ENCODE peak calls at places on chromosomes 3 and 15, in nine cellular contexts. One of them, this sample, is unnamed.

GRCh38 chr3:97952280-97952679 is 20.0 kb downstream of the RIOX2 start:
- DNase-seq in GM13977: no peak
- DNase-seq in MCF 10A: peak
- DNase-seq in spleen: no peak
- DNase-seq in left ventricle myocardium inferior: peak
- DNase-seq in hepatocyte: no peak
- DNase-seq in heart right ventricle: no peak
- DNase-seq in astrocyte of the spinal cord: no peak
- DNase-seq in A673: no peak
- DNase-seq in this sample: peak

GRCh38 chr3:137217733-137218132 is 259.9 kb downstream of the IL20RB start:
- DNase-seq in GM13977: no peak
- DNase-seq in MCF 10A: peak
- DNase-seq in spleen: no peak
- DNase-seq in left ventricle myocardium inferior: no peak
- DNase-seq in hepatocyte: no peak
- DNase-seq in heart right ventricle: no peak
- DNase-seq in astrocyte of the spinal cord: no peak
- DNase-seq in A673: peak
- DNase-seq in this sample: no peak

GRCh38 chr15:34628577-34629152 is 45.2 kb upstream of the GOLGA8B start:
- DNase-seq in GM13977: no peak
- DNase-seq in MCF 10A: no peak
- DNase-seq in spleen: no peak
- DNase-seq in left ventricle myocardium inferior: no peak
- DNase-seq in hepatocyte: no peak
- DNase-seq in heart right ventricle: no peak
- DNase-seq in astrocyte of the spinal cord: no peak
- DNase-seq in A673: no peak
- DNase-seq in this sample: no peak

GRCh38 chr3:170023165-170023564 is 14.6 kb upstream of the GPR160 start:
- DNase-seq in GM13977: no peak
- DNase-seq in MCF 10A: no peak
- DNase-seq in spleen: no peak
- DNase-seq in left ventricle myocardium inferior: no peak
- DNase-seq in hepatocyte: peak
- DNase-seq in heart right ventricle: no peak
- DNase-seq in astrocyte of the spinal cord: no peak
- DNase-seq in A673: no peak
- DNase-seq in this sample: no peak

GRCh38 chr15:40111888-40112287 is 3.2 kb upstream of the BMF start:
- DNase-seq in GM13977: peak
- DNase-seq in MCF 10A: no peak
- DNase-seq in spleen: no peak
- DNase-seq in left ventricle myocardium inferior: no peak
- DNase-seq in hepatocyte: no peak
- DNase-seq in heart right ventricle: no peak
- DNase-seq in astrocyte of the spinal cord: no peak
- DNase-seq in A673: no peak
- DNase-seq in this sample: no peak

GRCh38 chr15:97177135-97177704 is 783.3 kb upstream of the ARRDC4 start:
- DNase-seq in GM13977: no peak
- DNase-seq in MCF 10A: no peak
- DNase-seq in spleen: no peak
- DNase-seq in left ventricle myocardium inferior: no peak
- DNase-seq in hepatocyte: peak
- DNase-seq in heart right ventricle: no peak
- DNase-seq in astrocyte of the spinal cord: peak
- DNase-seq in A673: no peak
- DNase-seq in this sample: no peak

GRCh38 chr3:177657243-177657642 is 460.0 kb upstream of the TBL1XR1 start:
- DNase-seq in GM13977: no peak
- DNase-seq in MCF 10A: peak
- DNase-seq in spleen: no peak
- DNase-seq in left ventricle myocardium inferior: no peak
- DNase-seq in hepatocyte: no peak
- DNase-seq in heart right ventricle: no peak
- DNase-seq in astrocyte of the spinal cord: no peak
- DNase-seq in A673: no peak
- DNase-seq in this sample: no peak

GRCh38 chr3:173066044-173066679 is 74.9 kb downstream of the SPATA16 start:
- DNase-seq in GM13977: no peak
- DNase-seq in MCF 10A: peak
- DNase-seq in spleen: no peak
- DNase-seq in left ventricle myocardium inferior: no peak
- DNase-seq in hepatocyte: peak
- DNase-seq in heart right ventricle: peak
- DNase-seq in astrocyte of the spinal cord: peak
- DNase-seq in A673: peak
- DNase-seq in this sample: peak

GRCh38 chr3:14767245-14767593 is 51.5 kb upstream of the FGD5 start:
- DNase-seq in GM13977: no peak
- DNase-seq in MCF 10A: no peak
- DNase-seq in spleen: no peak
- DNase-seq in left ventricle myocardium inferior: no peak
- DNase-seq in hepatocyte: no peak
- DNase-seq in heart right ventricle: no peak
- DNase-seq in astrocyte of the spinal cord: no peak
- DNase-seq in A673: no peak
- DNase-seq in this sample: no peak

GRCh38 chr3:147619925-147620580 is 210.9 kb downstream of the ZIC1 start:
- DNase-seq in GM13977: no peak
- DNase-seq in MCF 10A: no peak
- DNase-seq in spleen: no peak
- DNase-seq in left ventricle myocardium inferior: no peak
- DNase-seq in hepatocyte: no peak
- DNase-seq in heart right ventricle: no peak
- DNase-seq in astrocyte of the spinal cord: peak
- DNase-seq in A673: peak
- DNase-seq in this sample: no peak

GRCh38 chr3:44568561-44568960 is 13.6 kb downstream of the ZKSCAN7 start:
- DNase-seq in GM13977: no peak
- DNase-seq in MCF 10A: no peak
- DNase-seq in spleen: no peak
- DNase-seq in left ventricle myocardium inferior: no peak
- DNase-seq in hepatocyte: no peak
- DNase-seq in heart right ventricle: no peak
- DNase-seq in astrocyte of the spinal cord: peak
- DNase-seq in A673: no peak
- DNase-seq in this sample: no peak

GRCh38 chr3:135382621-135383020 is 582.9 kb upstream of the PPP2R3A start:
- DNase-seq in GM13977: no peak
- DNase-seq in MCF 10A: no peak
- DNase-seq in spleen: no peak
- DNase-seq in left ventricle myocardium inferior: no peak
- DNase-seq in hepatocyte: no peak
- DNase-seq in heart right ventricle: no peak
- DNase-seq in astrocyte of the spinal cord: no peak
- DNase-seq in A673: no peak
- DNase-seq in this sample: no peak

GRCh38 chr3:165103616-165104015 is 25.3 kb upstream of the SI start:
- DNase-seq in GM13977: no peak
- DNase-seq in MCF 10A: no peak
- DNase-seq in spleen: no peak
- DNase-seq in left ventricle myocardium inferior: no peak
- DNase-seq in hepatocyte: no peak
- DNase-seq in heart right ventricle: no peak
- DNase-seq in astrocyte of the spinal cord: no peak
- DNase-seq in A673: peak
- DNase-seq in this sample: no peak

GRCh38 chr3:104108522-104108921 is 1258.2 kb upstream of the ALCAM start:
- DNase-seq in GM13977: no peak
- DNase-seq in MCF 10A: no peak
- DNase-seq in spleen: no peak
- DNase-seq in left ventricle myocardium inferior: no peak
- DNase-seq in hepatocyte: no peak
- DNase-seq in heart right ventricle: no peak
- DNase-seq in astrocyte of the spinal cord: no peak
- DNase-seq in A673: no peak
- DNase-seq in this sample: no peak

GRCh38 chr15:98909968-98910885 is 97.4 kb downstream of the PGPEP1L start:
- DNase-seq in GM13977: no peak
- DNase-seq in MCF 10A: no peak
- DNase-seq in spleen: no peak
- DNase-seq in left ventricle myocardium inferior: no peak
- DNase-seq in hepatocyte: no peak
- DNase-seq in heart right ventricle: peak
- DNase-seq in astrocyte of the spinal cord: no peak
- DNase-seq in A673: no peak
- DNase-seq in this sample: no peak

GRCh38 chr3:158701666-158702065 is 29.2 kb upstream of the LXN start:
- DNase-seq in GM13977: no peak
- DNase-seq in MCF 10A: no peak
- DNase-seq in spleen: no peak
- DNase-seq in left ventricle myocardium inferior: no peak
- DNase-seq in hepatocyte: no peak
- DNase-seq in heart right ventricle: no peak
- DNase-seq in astrocyte of the spinal cord: no peak
- DNase-seq in A673: peak
- DNase-seq in this sample: no peak

GRCh38 chr3:45676248-45677044 is 12.8 kb upstream of the SACM1L start:
- DNase-seq in GM13977: no peak
- DNase-seq in MCF 10A: no peak
- DNase-seq in spleen: peak
- DNase-seq in left ventricle myocardium inferior: no peak
- DNase-seq in hepatocyte: no peak
- DNase-seq in heart right ventricle: no peak
- DNase-seq in astrocyte of the spinal cord: no peak
- DNase-seq in A673: no peak
- DNase-seq in this sample: no peak

GRCh38 chr15:27967541-27967940 is 131.6 kb downstream of the OCA2 start:
- DNase-seq in GM13977: no peak
- DNase-seq in MCF 10A: no peak
- DNase-seq in spleen: no peak
- DNase-seq in left ventricle myocardium inferior: no peak
- DNase-seq in hepatocyte: no peak
- DNase-seq in heart right ventricle: no peak
- DNase-seq in astrocyte of the spinal cord: no peak
- DNase-seq in A673: no peak
- DNase-seq in this sample: no peak

GRCh38 chr15:74432968-74433591 is 678 bp downstream of the SEMA7A start:
- DNase-seq in GM13977: no peak
- DNase-seq in MCF 10A: no peak
- DNase-seq in spleen: peak
- DNase-seq in left ventricle myocardium inferior: no peak
- DNase-seq in hepatocyte: no peak
- DNase-seq in heart right ventricle: no peak
- DNase-seq in astrocyte of the spinal cord: no peak
- DNase-seq in A673: no peak
- DNase-seq in this sample: peak

DNA sequence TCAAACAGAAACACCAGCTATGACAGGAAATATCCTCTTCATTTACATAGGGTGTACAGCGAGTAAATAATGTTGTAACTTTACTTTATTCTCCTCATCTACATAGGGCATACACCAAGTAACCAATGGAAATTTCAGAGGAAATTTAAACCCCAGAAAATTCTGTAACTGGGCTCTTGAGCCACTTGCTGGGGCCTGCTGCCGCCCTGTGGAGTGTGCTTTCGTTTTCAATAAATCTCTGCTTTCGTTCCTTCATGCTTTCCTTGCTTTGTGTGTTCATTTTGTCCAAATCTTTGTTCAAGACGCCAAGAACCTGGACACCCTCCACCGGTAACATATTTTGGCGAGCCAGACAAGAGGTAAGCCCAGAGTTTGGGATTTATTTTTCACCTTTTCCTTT is 990.4 kb upstream of the CADM2 start:
- DNase-seq in GM13977: no peak
- DNase-seq in MCF 10A: no peak
- DNase-seq in spleen: no peak
- DNase-seq in left ventricle myocardium inferior: no peak
- DNase-seq in hepatocyte: no peak
- DNase-seq in heart right ventricle: no peak
- DNase-seq in astrocyte of the spinal cord: no peak
- DNase-seq in A673: no peak
- DNase-seq in this sample: no peak
- TF ChIP-seq CTCF in GM13977: no peak
- TF ChIP-seq CTCF in MCF 10A: no peak
- TF ChIP-seq CTCF in spleen: no peak
- TF ChIP-seq CTCF in left ventricle myocardium inferior: no peak
- TF ChIP-seq CTCF in hepatocyte: no peak
- TF ChIP-seq CTCF in heart right ventricle: no peak
- TF ChIP-seq CTCF in astrocyte of the spinal cord: no peak
- TF ChIP-seq CTCF in A673: no peak
- TF ChIP-seq CTCF in this sample: no peak

DNA sequence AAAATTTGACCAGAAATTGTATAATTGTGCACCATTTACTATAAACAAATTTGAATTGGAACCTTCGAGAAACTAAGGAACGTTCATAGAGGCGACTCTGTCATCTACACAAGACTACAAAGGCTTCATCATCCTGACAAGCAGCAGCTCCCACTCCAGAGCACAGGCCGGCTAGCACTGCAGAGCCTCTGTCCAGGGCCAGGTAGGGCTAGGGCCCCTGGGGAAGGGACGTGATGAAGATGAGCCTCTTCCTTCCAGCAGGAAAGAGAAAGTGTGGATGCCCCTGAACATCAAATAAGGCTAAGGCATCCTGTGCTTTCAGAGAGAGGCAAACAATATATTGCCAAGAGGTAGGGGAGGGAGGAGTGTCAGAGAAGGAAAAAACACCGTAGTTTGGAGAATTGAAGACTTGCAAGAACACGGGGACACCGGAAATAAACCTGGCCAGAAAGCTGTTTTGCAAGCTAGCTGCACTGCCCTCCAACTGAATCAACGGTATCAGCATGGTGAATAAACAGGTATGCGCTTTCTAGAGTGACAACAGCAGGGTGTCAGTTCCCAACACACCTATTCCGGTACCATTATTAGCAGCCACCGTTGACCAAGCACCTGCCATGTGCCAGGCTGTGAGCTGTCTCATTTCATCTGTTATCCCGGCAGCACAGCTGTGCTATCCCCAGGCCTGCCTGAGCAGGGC is 12.4 kb downstream of the XXYLT1 start:
- DNase-seq in GM13977: no peak
- DNase-seq in MCF 10A: no peak
- DNase-seq in spleen: peak
- DNase-seq in left ventricle myocardium inferior: no peak
- DNase-seq in hepatocyte: no peak
- DNase-seq in heart right ventricle: no peak
- DNase-seq in astrocyte of the spinal cord: no peak
- DNase-seq in A673: no peak
- DNase-seq in this sample: no peak
- TF ChIP-seq CTCF in GM13977: no peak
- TF ChIP-seq CTCF in MCF 10A: no peak
- TF ChIP-seq CTCF in spleen: no peak
- TF ChIP-seq CTCF in left ventricle myocardium inferior: no peak
- TF ChIP-seq CTCF in hepatocyte: no peak
- TF ChIP-seq CTCF in heart right ventricle: no peak
- TF ChIP-seq CTCF in astrocyte of the spinal cord: no peak
- TF ChIP-seq CTCF in A673: no peak
- TF ChIP-seq CTCF in this sample: no peak

GRCh38 chr3:133865136-133865855 is 30.4 kb downstream of the RAB6B start:
- DNase-seq in GM13977: no peak
- DNase-seq in MCF 10A: no peak
- DNase-seq in spleen: no peak
- DNase-seq in left ventricle myocardium inferior: no peak
- DNase-seq in hepatocyte: no peak
- DNase-seq in heart right ventricle: no peak
- DNase-seq in astrocyte of the spinal cord: no peak
- DNase-seq in A673: no peak
- DNase-seq in this sample: no peak
- TF ChIP-seq CTCF in GM13977: no peak
- TF ChIP-seq CTCF in MCF 10A: no peak
- TF ChIP-seq CTCF in spleen: no peak
- TF ChIP-seq CTCF in left ventricle myocardium inferior: no peak
- TF ChIP-seq CTCF in hepatocyte: no peak
- TF ChIP-seq CTCF in heart right ventricle: no peak
- TF ChIP-seq CTCF in astrocyte of the spinal cord: no peak
- TF ChIP-seq CTCF in A673: no peak
- TF ChIP-seq CTCF in this sample: no peak

GRCh38 chr3:52154135-52155094 is at the start of gene POC1A:
- DNase-seq in GM13977: peak
- DNase-seq in MCF 10A: peak
- DNase-seq in spleen: peak
- DNase-seq in left ventricle myocardium inferior: peak
- DNase-seq in hepatocyte: peak
- DNase-seq in heart right ventricle: peak
- DNase-seq in astrocyte of the spinal cord: peak
- DNase-seq in A673: peak
- DNase-seq in this sample: peak
- TF ChIP-seq CTCF in GM13977: no peak
- TF ChIP-seq CTCF in MCF 10A: no peak
- TF ChIP-seq CTCF in spleen: peak
- TF ChIP-seq CTCF in left ventricle myocardium inferior: peak
- TF ChIP-seq CTCF in hepatocyte: no peak
- TF ChIP-seq CTCF in heart right ventricle: no peak
- TF ChIP-seq CTCF in astrocyte of the spinal cord: peak
- TF ChIP-seq CTCF in A673: no peak
- TF ChIP-seq CTCF in this sample: no peak

This sample was measured in AG10803.